ENCODE peak calls at places on chromosomes 5 and 9, in eight cellular contexts. One of them, this sample, is unnamed.

GRCh38 chr9:130857864-130858730 is 23.0 kb downstream of the ABL1 start:
- DNase-seq in NCI-H774: no peak
- DNase-seq in bronchial epithelial cell: no peak
- DNase-seq in NCI-H2081 treated with DMSO at 0.1 percent for 48 hours: no peak
- DNase-seq in activated T-cell treated with anti-CD3 and anti-CD28 coated beads for 1 hour: no peak
- DNase-seq in hepatic stellate cell: peak
- DNase-seq in kidney epithelial cell: peak
- DNase-seq in neural progenitor cell: no peak
- DNase-seq in this sample: peak

GRCh38 chr9:114549677-114550330 is 37.8 kb upstream of the ATP6V1G1 start:
- DNase-seq in hepatic stellate cell: no peak
- DNase-seq in neural progenitor cell: no peak
- DNase-seq in bronchial epithelial cell: no peak
- DNase-seq in NCI-H2081 treated with DMSO at 0.1 percent for 48 hours: no peak
- DNase-seq in activated T-cell treated with anti-CD3 and anti-CD28 coated beads for 1 hour: no peak
- DNase-seq in NCI-H774: no peak
- DNase-seq in kidney epithelial cell: no peak
- DNase-seq in this sample: no peak

GRCh38 chr5:1431021-1431811 is 14.0 kb downstream of the SLC6A3 start:
- DNase-seq in activated T-cell treated with anti-CD3 and anti-CD28 coated beads for 1 hour: no peak
- DNase-seq in NCI-H2081 treated with DMSO at 0.1 percent for 48 hours: no peak
- DNase-seq in kidney epithelial cell: no peak
- DNase-seq in NCI-H774: no peak
- DNase-seq in neural progenitor cell: no peak
- DNase-seq in hepatic stellate cell: no peak
- DNase-seq in bronchial epithelial cell: no peak
- DNase-seq in this sample: peak

GRCh38 chr9:73780916-73781315 is 629.3 kb downstream of the ANXA1 start:
- DNase-seq in NCI-H774: no peak
- DNase-seq in kidney epithelial cell: peak
- DNase-seq in NCI-H2081 treated with DMSO at 0.1 percent for 48 hours: no peak
- DNase-seq in activated T-cell treated with anti-CD3 and anti-CD28 coated beads for 1 hour: no peak
- DNase-seq in neural progenitor cell: no peak
- DNase-seq in hepatic stellate cell: no peak
- DNase-seq in bronchial epithelial cell: peak
- DNase-seq in this sample: no peak

GRCh38 chr5:158175664-158176507 is 316.9 kb upstream of the CLINT1 start:
- DNase-seq in activated T-cell treated with anti-CD3 and anti-CD28 coated beads for 1 hour: no peak
- DNase-seq in bronchial epithelial cell: no peak
- DNase-seq in hepatic stellate cell: no peak
- DNase-seq in neural progenitor cell: peak
- DNase-seq in NCI-H2081 treated with DMSO at 0.1 percent for 48 hours: no peak
- DNase-seq in NCI-H774: no peak
- DNase-seq in kidney epithelial cell: peak
- DNase-seq in this sample: peak

GRCh38 chr9:95346021-95346420 is 28.5 kb upstream of the FANCC start:
- DNase-seq in neural progenitor cell: no peak
- DNase-seq in bronchial epithelial cell: no peak
- DNase-seq in activated T-cell treated with anti-CD3 and anti-CD28 coated beads for 1 hour: no peak
- DNase-seq in kidney epithelial cell: no peak
- DNase-seq in NCI-H774: no peak
- DNase-seq in NCI-H2081 treated with DMSO at 0.1 percent for 48 hours: no peak
- DNase-seq in hepatic stellate cell: no peak
- DNase-seq in this sample: no peak

GRCh38 chr5:116084231-116084630 is 594 bp upstream of the COMMD10 start:
- DNase-seq in NCI-H2081 treated with DMSO at 0.1 percent for 48 hours: no peak
- DNase-seq in hepatic stellate cell: peak
- DNase-seq in bronchial epithelial cell: peak
- DNase-seq in activated T-cell treated with anti-CD3 and anti-CD28 coated beads for 1 hour: peak
- DNase-seq in kidney epithelial cell: no peak
- DNase-seq in NCI-H774: peak
- DNase-seq in neural progenitor cell: peak
- DNase-seq in this sample: peak

GRCh38 chr5:127645300-127645726 is 3.6 kb upstream of the CTXN3 start:
- DNase-seq in neural progenitor cell: no peak
- DNase-seq in hepatic stellate cell: no peak
- DNase-seq in kidney epithelial cell: no peak
- DNase-seq in NCI-H2081 treated with DMSO at 0.1 percent for 48 hours: no peak
- DNase-seq in NCI-H774: no peak
- DNase-seq in activated T-cell treated with anti-CD3 and anti-CD28 coated beads for 1 hour: no peak
- DNase-seq in bronchial epithelial cell: no peak
- DNase-seq in this sample: no peak

GRCh38 chr9:100455470-100455869 is 17.5 kb upstream of the TMEFF1 start:
- DNase-seq in NCI-H774: no peak
- DNase-seq in bronchial epithelial cell: no peak
- DNase-seq in NCI-H2081 treated with DMSO at 0.1 percent for 48 hours: no peak
- DNase-seq in activated T-cell treated with anti-CD3 and anti-CD28 coated beads for 1 hour: no peak
- DNase-seq in hepatic stellate cell: peak
- DNase-seq in kidney epithelial cell: no peak
- DNase-seq in neural progenitor cell: no peak
- DNase-seq in this sample: no peak

GRCh38 chr5:109905906-109906305 is 216.2 kb downstream of the MAN2A1 start:
- DNase-seq in hepatic stellate cell: no peak
- DNase-seq in NCI-H774: no peak
- DNase-seq in NCI-H2081 treated with DMSO at 0.1 percent for 48 hours: no peak
- DNase-seq in kidney epithelial cell: peak
- DNase-seq in bronchial epithelial cell: peak
- DNase-seq in activated T-cell treated with anti-CD3 and anti-CD28 coated beads for 1 hour: no peak
- DNase-seq in neural progenitor cell: peak
- DNase-seq in this sample: no peak

GRCh38 chr9:130297371-130297770 is 31.8 kb downstream of the HMCN2 start:
- DNase-seq in NCI-H774: no peak
- DNase-seq in NCI-H2081 treated with DMSO at 0.1 percent for 48 hours: no peak
- DNase-seq in bronchial epithelial cell: no peak
- DNase-seq in hepatic stellate cell: no peak
- DNase-seq in neural progenitor cell: no peak
- DNase-seq in activated T-cell treated with anti-CD3 and anti-CD28 coated beads for 1 hour: no peak
- DNase-seq in kidney epithelial cell: no peak
- DNase-seq in this sample: no peak

GRCh38 chr5:124132843-124133242 is 613.6 kb downstream of the ZNF608 start:
- DNase-seq in kidney epithelial cell: no peak
- DNase-seq in neural progenitor cell: no peak
- DNase-seq in NCI-H774: no peak
- DNase-seq in hepatic stellate cell: no peak
- DNase-seq in bronchial epithelial cell: peak
- DNase-seq in activated T-cell treated with anti-CD3 and anti-CD28 coated beads for 1 hour: no peak
- DNase-seq in NCI-H2081 treated with DMSO at 0.1 percent for 48 hours: peak
- DNase-seq in this sample: peak

GRCh38 chr5:128537306-128537998 is 593 bp downstream of the FBN2 start:
- DNase-seq in bronchial epithelial cell: peak
- DNase-seq in kidney epithelial cell: no peak
- DNase-seq in activated T-cell treated with anti-CD3 and anti-CD28 coated beads for 1 hour: no peak
- DNase-seq in hepatic stellate cell: peak
- DNase-seq in neural progenitor cell: peak
- DNase-seq in NCI-H2081 treated with DMSO at 0.1 percent for 48 hours: no peak
- DNase-seq in NCI-H774: peak
- DNase-seq in this sample: peak

GRCh38 chr9:89234636-89235035 is 56.0 kb upstream of the SHC3 start:
- DNase-seq in hepatic stellate cell: no peak
- DNase-seq in kidney epithelial cell: no peak
- DNase-seq in bronchial epithelial cell: no peak
- DNase-seq in NCI-H2081 treated with DMSO at 0.1 percent for 48 hours: no peak
- DNase-seq in NCI-H774: no peak
- DNase-seq in neural progenitor cell: peak
- DNase-seq in activated T-cell treated with anti-CD3 and anti-CD28 coated beads for 1 hour: no peak
- DNase-seq in this sample: no peak

GRCh38 chr5:95334900-95335538 is 50.1 kb upstream of the MCTP1 start:
- DNase-seq in neural progenitor cell: no peak
- DNase-seq in activated T-cell treated with anti-CD3 and anti-CD28 coated beads for 1 hour: no peak
- DNase-seq in hepatic stellate cell: no peak
- DNase-seq in kidney epithelial cell: no peak
- DNase-seq in bronchial epithelial cell: no peak
- DNase-seq in NCI-H2081 treated with DMSO at 0.1 percent for 48 hours: no peak
- DNase-seq in NCI-H774: no peak
- DNase-seq in this sample: no peak

GRCh38 chr5:132433141-132433540 is 57.4 kb downstream of the IRF1 start:
- DNase-seq in activated T-cell treated with anti-CD3 and anti-CD28 coated beads for 1 hour: no peak
- DNase-seq in neural progenitor cell: no peak
- DNase-seq in NCI-H774: no peak
- DNase-seq in kidney epithelial cell: no peak
- DNase-seq in bronchial epithelial cell: no peak
- DNase-seq in NCI-H2081 treated with DMSO at 0.1 percent for 48 hours: no peak
- DNase-seq in hepatic stellate cell: no peak
- DNase-seq in this sample: no peak

GRCh38 chr9:113594484-113595299 is 131.2 kb downstream of the RGS3 start:
- DNase-seq in NCI-H2081 treated with DMSO at 0.1 percent for 48 hours: no peak
- DNase-seq in hepatic stellate cell: no peak
- DNase-seq in activated T-cell treated with anti-CD3 and anti-CD28 coated beads for 1 hour: no peak
- DNase-seq in NCI-H774: no peak
- DNase-seq in kidney epithelial cell: no peak
- DNase-seq in bronchial epithelial cell: no peak
- DNase-seq in neural progenitor cell: no peak
- DNase-seq in this sample: peak

GRCh38 chr5:122756263-122756911 is 18.5 kb upstream of the SNX2 start:
- DNase-seq in activated T-cell treated with anti-CD3 and anti-CD28 coated beads for 1 hour: no peak
- DNase-seq in NCI-H2081 treated with DMSO at 0.1 percent for 48 hours: no peak
- DNase-seq in bronchial epithelial cell: peak
- DNase-seq in hepatic stellate cell: peak
- DNase-seq in kidney epithelial cell: no peak
- DNase-seq in NCI-H774: no peak
- DNase-seq in neural progenitor cell: no peak
- DNase-seq in this sample: no peak

GRCh38 chr9:8268881-8269280 is 469.3 kb upstream of the DMAC1 start:
- DNase-seq in hepatic stellate cell: no peak
- DNase-seq in NCI-H774: no peak
- DNase-seq in bronchial epithelial cell: no peak
- DNase-seq in activated T-cell treated with anti-CD3 and anti-CD28 coated beads for 1 hour: no peak
- DNase-seq in kidney epithelial cell: no peak
- DNase-seq in NCI-H2081 treated with DMSO at 0.1 percent for 48 hours: no peak
- DNase-seq in neural progenitor cell: no peak
- DNase-seq in this sample: peak

GRCh38 chr5:75050415-75050814 is 1.9 kb downstream of the GCNT4 start:
- DNase-seq in NCI-H774: no peak
- DNase-seq in activated T-cell treated with anti-CD3 and anti-CD28 coated beads for 1 hour: no peak
- DNase-seq in bronchial epithelial cell: no peak
- DNase-seq in hepatic stellate cell: peak
- DNase-seq in NCI-H2081 treated with DMSO at 0.1 percent for 48 hours: no peak
- DNase-seq in kidney epithelial cell: no peak
- DNase-seq in neural progenitor cell: peak
- DNase-seq in this sample: peak

GRCh38 chr5:67612961-67613360 is 416.4 kb upstream of the CD180 start:
- DNase-seq in NCI-H2081 treated with DMSO at 0.1 percent for 48 hours: no peak
- DNase-seq in NCI-H774: no peak
- DNase-seq in hepatic stellate cell: no peak
- DNase-seq in activated T-cell treated with anti-CD3 and anti-CD28 coated beads for 1 hour: no peak
- DNase-seq in bronchial epithelial cell: no peak
- DNase-seq in kidney epithelial cell: no peak
- DNase-seq in neural progenitor cell: no peak
- DNase-seq in this sample: no peak

GRCh38 chr5:31238497-31238896 is 45.0 kb downstream of the CDH6 start:
- DNase-seq in NCI-H774: no peak
- DNase-seq in kidney epithelial cell: no peak
- DNase-seq in activated T-cell treated with anti-CD3 and anti-CD28 coated beads for 1 hour: no peak
- DNase-seq in hepatic stellate cell: no peak
- DNase-seq in neural progenitor cell: no peak
- DNase-seq in bronchial epithelial cell: no peak
- DNase-seq in NCI-H2081 treated with DMSO at 0.1 percent for 48 hours: no peak
- DNase-seq in this sample: no peak

GRCh38 chr5:113488645-113489184 is 462 bp upstream of the MCC start:
- DNase-seq in bronchial epithelial cell: peak
- DNase-seq in activated T-cell treated with anti-CD3 and anti-CD28 coated beads for 1 hour: no peak
- DNase-seq in NCI-H2081 treated with DMSO at 0.1 percent for 48 hours: no peak
- DNase-seq in neural progenitor cell: no peak
- DNase-seq in kidney epithelial cell: no peak
- DNase-seq in NCI-H774: no peak
- DNase-seq in hepatic stellate cell: no peak
- DNase-seq in this sample: no peak

GRCh38 chr5:199821-200645 is 8.7 kb downstream of the LRRC14B start:
- DNase-seq in activated T-cell treated with anti-CD3 and anti-CD28 coated beads for 1 hour: no peak
- DNase-seq in NCI-H774: no peak
- DNase-seq in neural progenitor cell: peak
- DNase-seq in kidney epithelial cell: no peak
- DNase-seq in NCI-H2081 treated with DMSO at 0.1 percent for 48 hours: no peak
- DNase-seq in hepatic stellate cell: no peak
- DNase-seq in bronchial epithelial cell: no peak
- DNase-seq in this sample: no peak

GRCh38 chr9:82923410-82924242 is 139.3 kb downstream of the RASEF start:
- DNase-seq in NCI-H774: peak
- DNase-seq in bronchial epithelial cell: peak
- DNase-seq in neural progenitor cell: peak
- DNase-seq in activated T-cell treated with anti-CD3 and anti-CD28 coated beads for 1 hour: no peak
- DNase-seq in NCI-H2081 treated with DMSO at 0.1 percent for 48 hours: no peak
- DNase-seq in hepatic stellate cell: no peak
- DNase-seq in kidney epithelial cell: peak
- DNase-seq in this sample: peak

GRCh38 chr5:123673107-123673506 is 161.1 kb downstream of the CSNK1G3 start:
- DNase-seq in hepatic stellate cell: no peak
- DNase-seq in neural progenitor cell: peak
- DNase-seq in bronchial epithelial cell: peak
- DNase-seq in kidney epithelial cell: peak
- DNase-seq in NCI-H774: no peak
- DNase-seq in activated T-cell treated with anti-CD3 and anti-CD28 coated beads for 1 hour: no peak
- DNase-seq in NCI-H2081 treated with DMSO at 0.1 percent for 48 hours: no peak
- DNase-seq in this sample: no peak

GRCh38 chr9:133572821-133573361 is 36.3 kb downstream of the FAM163B start:
- DNase-seq in kidney epithelial cell: no peak
- DNase-seq in NCI-H2081 treated with DMSO at 0.1 percent for 48 hours: no peak
- DNase-seq in NCI-H774: no peak
- DNase-seq in hepatic stellate cell: no peak
- DNase-seq in activated T-cell treated with anti-CD3 and anti-CD28 coated beads for 1 hour: no peak
- DNase-seq in neural progenitor cell: no peak
- DNase-seq in bronchial epithelial cell: no peak
- DNase-seq in this sample: peak

GRCh38 chr9:127974002-127974768 is 6.6 kb downstream of the EEIG1 start:
- DNase-seq in hepatic stellate cell: no peak
- DNase-seq in bronchial epithelial cell: no peak
- DNase-seq in kidney epithelial cell: no peak
- DNase-seq in NCI-H2081 treated with DMSO at 0.1 percent for 48 hours: no peak
- DNase-seq in activated T-cell treated with anti-CD3 and anti-CD28 coated beads for 1 hour: no peak
- DNase-seq in neural progenitor cell: no peak
- DNase-seq in NCI-H774: no peak
- DNase-seq in this sample: peak

GRCh38 chr5:156912869-156913268 is 50.2 kb downstream of the TIMD4 start:
- DNase-seq in activated T-cell treated with anti-CD3 and anti-CD28 coated beads for 1 hour: no peak
- DNase-seq in NCI-H2081 treated with DMSO at 0.1 percent for 48 hours: no peak
- DNase-seq in NCI-H774: no peak
- DNase-seq in bronchial epithelial cell: no peak
- DNase-seq in kidney epithelial cell: no peak
- DNase-seq in neural progenitor cell: no peak
- DNase-seq in hepatic stellate cell: no peak
- DNase-seq in this sample: no peak

GRCh38 chr5:97089149-97089801 is 53.1 kb downstream of the LIX1 start:
- DNase-seq in bronchial epithelial cell: no peak
- DNase-seq in hepatic stellate cell: no peak
- DNase-seq in NCI-H2081 treated with DMSO at 0.1 percent for 48 hours: no peak
- DNase-seq in activated T-cell treated with anti-CD3 and anti-CD28 coated beads for 1 hour: no peak
- DNase-seq in neural progenitor cell: no peak
- DNase-seq in NCI-H774: no peak
- DNase-seq in kidney epithelial cell: no peak
- DNase-seq in this sample: no peak

GRCh38 chr9:77725820-77726219 is 77.7 kb upstream of the GNA14 start:
- DNase-seq in kidney epithelial cell: no peak
- DNase-seq in neural progenitor cell: no peak
- DNase-seq in hepatic stellate cell: no peak
- DNase-seq in bronchial epithelial cell: no peak
- DNase-seq in NCI-H774: no peak
- DNase-seq in activated T-cell treated with anti-CD3 and anti-CD28 coated beads for 1 hour: no peak
- DNase-seq in NCI-H2081 treated with DMSO at 0.1 percent for 48 hours: no peak
- DNase-seq in this sample: no peak

GRCh38 chr5:67147768-67148167 is 48.8 kb downstream of the CD180 start:
- DNase-seq in kidney epithelial cell: no peak
- DNase-seq in NCI-H774: no peak
- DNase-seq in hepatic stellate cell: no peak
- DNase-seq in neural progenitor cell: no peak
- DNase-seq in NCI-H2081 treated with DMSO at 0.1 percent for 48 hours: no peak
- DNase-seq in activated T-cell treated with anti-CD3 and anti-CD28 coated beads for 1 hour: no peak
- DNase-seq in bronchial epithelial cell: no peak
- DNase-seq in this sample: no peak

GRCh38 chr9:35110327-35110758 is 5.3 kb downstream of the ATOSB start:
- DNase-seq in kidney epithelial cell: no peak
- DNase-seq in NCI-H774: no peak
- DNase-seq in bronchial epithelial cell: peak
- DNase-seq in neural progenitor cell: no peak
- DNase-seq in activated T-cell treated with anti-CD3 and anti-CD28 coated beads for 1 hour: no peak
- DNase-seq in hepatic stellate cell: peak
- DNase-seq in NCI-H2081 treated with DMSO at 0.1 percent for 48 hours: no peak
- DNase-seq in this sample: no peak

GRCh38 chr5:112210430-112211005 is 208.6 kb downstream of the EPB41L4A start:
- DNase-seq in neural progenitor cell: peak
- DNase-seq in NCI-H2081 treated with DMSO at 0.1 percent for 48 hours: no peak
- DNase-seq in hepatic stellate cell: no peak
- DNase-seq in activated T-cell treated with anti-CD3 and anti-CD28 coated beads for 1 hour: no peak
- DNase-seq in kidney epithelial cell: peak
- DNase-seq in bronchial epithelial cell: peak
- DNase-seq in NCI-H774: peak
- DNase-seq in this sample: peak